ENCODE peak calls at places on chromosomes 1 and 21, in five cellular contexts. One of them, this sample, is unnamed.

GRCh38 chr1:74368335-74368734 is 133.1 kb downstream of the TNNI3K start:
- DNase-seq in HFFc6: no peak
- DNase-seq in fibroblast of lung: no peak
- DNase-seq in HS-5: peak
- DNase-seq in LHCN-M2: no peak
- DNase-seq in this sample: no peak

GRCh38 chr1:46646844-46647243 is 21.3 kb downstream of the ATPAF1 start:
- DNase-seq in HFFc6: no peak
- DNase-seq in fibroblast of lung: no peak
- DNase-seq in HS-5: no peak
- DNase-seq in LHCN-M2: no peak
- DNase-seq in this sample: no peak

GRCh38 chr1:182087951-182088350 is 26.4 kb upstream of the ZNF648 start:
- DNase-seq in HFFc6: no peak
- DNase-seq in fibroblast of lung: no peak
- DNase-seq in HS-5: no peak
- DNase-seq in LHCN-M2: no peak
- DNase-seq in this sample: no peak

GRCh38 chr1:180532854-180533253 is 25.9 kb upstream of the OVAAL start:
- DNase-seq in HFFc6: no peak
- DNase-seq in fibroblast of lung: no peak
- DNase-seq in HS-5: no peak
- DNase-seq in LHCN-M2: no peak
- DNase-seq in this sample: no peak

GRCh38 chr1:17119076-17119743 is at the start of gene PADI2:
- DNase-seq in HFFc6: no peak
- DNase-seq in fibroblast of lung: peak
- DNase-seq in HS-5: no peak
- DNase-seq in LHCN-M2: no peak
- DNase-seq in this sample: peak

GRCh38 chr1:223820515-223820858 is 25.3 kb downstream of the TP53BP2 start:
- DNase-seq in HFFc6: no peak
- DNase-seq in fibroblast of lung: no peak
- DNase-seq in HS-5: no peak
- DNase-seq in LHCN-M2: no peak
- DNase-seq in this sample: no peak

GRCh38 chr1:241592273-241592958 is 47.8 kb downstream of the CHML start:
- DNase-seq in HFFc6: peak
- DNase-seq in fibroblast of lung: no peak
- DNase-seq in HS-5: peak
- DNase-seq in LHCN-M2: peak
- DNase-seq in this sample: peak

GRCh38 chr1:169574336-169574735 is 11.9 kb downstream of the F5 start:
- DNase-seq in HFFc6: no peak
- DNase-seq in fibroblast of lung: no peak
- DNase-seq in HS-5: no peak
- DNase-seq in LHCN-M2: no peak
- DNase-seq in this sample: peak

GRCh38 chr1:113429461-113430153 is 39.3 kb downstream of the MAGI3 start:
- DNase-seq in HFFc6: no peak
- DNase-seq in fibroblast of lung: peak
- DNase-seq in HS-5: no peak
- DNase-seq in LHCN-M2: peak
- DNase-seq in this sample: peak

GRCh38 chr21:37877171-37877570 is 39.1 kb downstream of the KCNJ6 start:
- DNase-seq in HFFc6: peak
- DNase-seq in fibroblast of lung: peak
- DNase-seq in HS-5: no peak
- DNase-seq in LHCN-M2: peak
- DNase-seq in this sample: no peak

GRCh38 chr1:198497326-198498220 is 42.9 kb downstream of the ATP6V1G3 start:
- DNase-seq in HFFc6: peak
- DNase-seq in fibroblast of lung: peak
- DNase-seq in HS-5: no peak
- DNase-seq in LHCN-M2: peak
- DNase-seq in this sample: peak

GRCh38 chr1:41664861-41665640 is 180.6 kb upstream of the EDN2 start:
- DNase-seq in HFFc6: peak
- DNase-seq in fibroblast of lung: peak
- DNase-seq in HS-5: peak
- DNase-seq in LHCN-M2: peak
- DNase-seq in this sample: no peak

GRCh38 chr1:156498447-156499193 is 2.0 kb downstream of the MEF2D start:
- DNase-seq in HFFc6: peak
- DNase-seq in fibroblast of lung: peak
- DNase-seq in HS-5: no peak
- DNase-seq in LHCN-M2: peak
- DNase-seq in this sample: peak

GRCh38 chr1:88979749-88980116 is 12.7 kb downstream of the KYAT3 start:
- DNase-seq in HFFc6: no peak
- DNase-seq in fibroblast of lung: no peak
- DNase-seq in HS-5: no peak
- DNase-seq in LHCN-M2: no peak
- DNase-seq in this sample: no peak

GRCh38 chr1:170285027-170285426 is 139.3 kb downstream of the NTMT2 start:
- DNase-seq in HFFc6: no peak
- DNase-seq in fibroblast of lung: no peak
- DNase-seq in HS-5: no peak
- DNase-seq in LHCN-M2: no peak
- DNase-seq in this sample: no peak

GRCh38 chr21:42655797-42656770 is 2.7 kb downstream of the PDE9A start:
- DNase-seq in HFFc6: no peak
- DNase-seq in fibroblast of lung: no peak
- DNase-seq in HS-5: no peak
- DNase-seq in LHCN-M2: no peak
- DNase-seq in this sample: no peak

GRCh38 chr1:67227196-67227595 is 60.9 kb downstream of the IL23R start:
- DNase-seq in HFFc6: no peak
- DNase-seq in fibroblast of lung: peak
- DNase-seq in HS-5: no peak
- DNase-seq in LHCN-M2: peak
- DNase-seq in this sample: no peak

GRCh38 chr1:232853994-232854532 is 48.8 kb downstream of the MAP10 start:
- DNase-seq in HFFc6: no peak
- DNase-seq in fibroblast of lung: peak
- DNase-seq in HS-5: peak
- DNase-seq in LHCN-M2: peak
- DNase-seq in this sample: no peak

GRCh38 chr1:63874278-63874880 is 100.6 kb downstream of the ROR1 start:
- DNase-seq in HFFc6: peak
- DNase-seq in fibroblast of lung: no peak
- DNase-seq in HS-5: no peak
- DNase-seq in LHCN-M2: peak
- DNase-seq in this sample: peak

GRCh38 chr1:48864913-48865312 is 88.2 kb upstream of the BEND5 start:
- DNase-seq in HFFc6: no peak
- DNase-seq in fibroblast of lung: no peak
- DNase-seq in HS-5: no peak
- DNase-seq in LHCN-M2: no peak
- DNase-seq in this sample: no peak

GRCh38 chr1:226958300-226958699 is 18.2 kb downstream of the COQ8A start:
- DNase-seq in HFFc6: no peak
- DNase-seq in fibroblast of lung: no peak
- DNase-seq in HS-5: no peak
- DNase-seq in LHCN-M2: no peak
- DNase-seq in this sample: no peak

GRCh38 chr1:98316286-98316685 is 345.2 kb upstream of the SNX7 start:
- DNase-seq in HFFc6: peak
- DNase-seq in fibroblast of lung: peak
- DNase-seq in HS-5: no peak
- DNase-seq in LHCN-M2: peak
- DNase-seq in this sample: peak

GRCh38 chr1:230291731-230292620 is 134.2 kb downstream of the PGBD5 start:
- DNase-seq in HFFc6: no peak
- DNase-seq in fibroblast of lung: no peak
- DNase-seq in HS-5: no peak
- DNase-seq in LHCN-M2: no peak
- DNase-seq in this sample: no peak

GRCh38 chr1:91640877-91641526 is 140.4 kb downstream of the CDC7 start:
- DNase-seq in HFFc6: no peak
- DNase-seq in fibroblast of lung: no peak
- DNase-seq in HS-5: no peak
- DNase-seq in LHCN-M2: no peak
- DNase-seq in this sample: no peak

GRCh38 chr1:1240822-1241587 is 5.5 kb downstream of the C1QTNF12 start:
- DNase-seq in HFFc6: no peak
- DNase-seq in fibroblast of lung: peak
- DNase-seq in HS-5: no peak
- DNase-seq in LHCN-M2: no peak
- DNase-seq in this sample: no peak

GRCh38 chr1:218496561-218496960 is 151.4 kb downstream of the TGFB2 start:
- DNase-seq in HFFc6: peak
- DNase-seq in fibroblast of lung: peak
- DNase-seq in HS-5: peak
- DNase-seq in LHCN-M2: peak
- DNase-seq in this sample: peak

GRCh38 chr1:59761440-59761839 is 53.3 kb upstream of the HOOK1 start:
- DNase-seq in HFFc6: peak
- DNase-seq in fibroblast of lung: no peak
- DNase-seq in HS-5: no peak
- DNase-seq in LHCN-M2: peak
- DNase-seq in this sample: no peak

GRCh38 chr1:242784074-242784473 is 259.6 kb upstream of the PLD5 start:
- DNase-seq in HFFc6: no peak
- DNase-seq in fibroblast of lung: no peak
- DNase-seq in HS-5: no peak
- DNase-seq in LHCN-M2: peak
- DNase-seq in this sample: no peak

GRCh38 chr1:41811051-41811795 is 107.5 kb downstream of the HIVEP3 start:
- DNase-seq in HFFc6: peak
- DNase-seq in fibroblast of lung: peak
- DNase-seq in HS-5: no peak
- DNase-seq in LHCN-M2: no peak
- DNase-seq in this sample: no peak

GRCh38 chr1:158117854-158118691 is 62.6 kb upstream of the CD1D start:
- DNase-seq in HFFc6: peak
- DNase-seq in fibroblast of lung: peak
- DNase-seq in HS-5: no peak
- DNase-seq in LHCN-M2: peak
- DNase-seq in this sample: peak

GRCh38 chr1:93847811-93848288 is 31.2 kb downstream of the DNTTIP2 start:
- DNase-seq in HFFc6: peak
- DNase-seq in fibroblast of lung: peak
- DNase-seq in HS-5: no peak
- DNase-seq in LHCN-M2: peak
- DNase-seq in this sample: peak

GRCh38 chr1:13407811-13408210 is 2.4 kb upstream of the PRAMEF20 start:
- DNase-seq in HFFc6: no peak
- DNase-seq in fibroblast of lung: no peak
- DNase-seq in HS-5: no peak
- DNase-seq in LHCN-M2: no peak
- DNase-seq in this sample: no peak

GRCh38 chr1:28602536-28603439 is 10.7 kb downstream of the RAB42 start:
- DNase-seq in HFFc6: peak
- DNase-seq in fibroblast of lung: peak
- DNase-seq in HS-5: peak
- DNase-seq in LHCN-M2: peak
- DNase-seq in this sample: peak

GRCh38 chr1:214506972-214507431 is 44.4 kb downstream of the PTPN14 start:
- DNase-seq in HFFc6: no peak
- DNase-seq in fibroblast of lung: no peak
- DNase-seq in HS-5: no peak
- DNase-seq in LHCN-M2: no peak
- DNase-seq in this sample: no peak

This sample was measured in lung microvascular endothelial cell.